ENCODE peak calls at places on chromosomes 3 and 15, in nine cellular contexts. Y is lower lobe of right lung, V is IMR-90, J is psoas muscle, Z is DND-41, I is brain microvascular endothelial cell, H is astrocyte, F is GM12865, X is A549. N is an unnamed sample.

GRCh38 chr15:39250460-39251186 is 330.3 kb upstream of the THBS1 start:
- DNase-seq in X (no peak), H (no peak), Z (no peak), J (no peak), V (no peak), Y (no peak), I (no peak), F (no peak), N (no peak)

GRCh38 chr3:125194061-125194848 is 18.3 kb downstream of the SLC12A8 start:
- DNase-seq in H (peak), J (no peak), X (no peak), Y (no peak), F (no peak), Z (no peak), I (no peak), V (peak), N (no peak)

GRCh38 chr3:149646181-149646766 is 11.6 kb downstream of the WWTR1 start:
- DNase-seq in Y (no peak), V (peak), J (no peak), F (no peak), Z (no peak), H (peak), X (no peak), I (peak), N (peak)

GRCh38 chr3:166303685-166304084 is 466.5 kb upstream of the BCHE start:
- DNase-seq in J (no peak), Y (no peak), H (no peak), F (no peak), X (no peak), V (no peak), Z (no peak), I (no peak), N (no peak)

GRCh38 chr15:51931638-51932037 is 39.9 kb downstream of the LEO1 start:
- DNase-seq in F (no peak), V (peak), Z (no peak), X (no peak), Y (no peak), I (no peak), H (no peak), J (no peak), N (peak)

GRCh38 chr3:33717616-33717865 is 513 bp downstream of the CLASP2 start:
- DNase-seq in I (peak), X (no peak), H (peak), Z (peak), F (no peak), Y (peak), V (peak), J (peak), N (peak)

GRCh38 chr3:48561045-48561736 is 2.4 kb downstream of the UCN2 start:
- DNase-seq in X (no peak), Y (peak), H (peak), I (peak), V (peak), Z (no peak), J (peak), F (no peak), N (peak)

GRCh38 chr15:66115568-66116206 is 137.9 kb downstream of the MEGF11 start:
- DNase-seq in X (no peak), Y (no peak), Z (peak), J (no peak), F (no peak), I (no peak), H (no peak), V (no peak), N (peak)

GRCh38 chr3:48738926-48739616 is 22.1 kb upstream of the IP6K2 start:
- DNase-seq in J (no peak), V (no peak), X (no peak), H (no peak), Y (no peak), Z (no peak), F (no peak), I (no peak), N (no peak)

GRCh38 chr3:58989173-58989572 is 60.7 kb downstream of the CFAP20DC start:
- DNase-seq in X (no peak), F (no peak), V (peak), Z (no peak), J (no peak), Y (no peak), I (no peak), H (peak), N (peak)

GRCh38 chr15:28014623-28015200 is 84.4 kb downstream of the OCA2 start:
- DNase-seq in F (no peak), H (no peak), Y (no peak), Z (no peak), J (no peak), V (no peak), I (no peak), X (no peak), N (no peak)

GRCh38 chr3:35537265-35537664 is 102.1 kb upstream of the ARPP21 start:
- DNase-seq in X (peak), Y (no peak), F (no peak), V (no peak), H (no peak), J (no peak), I (no peak), Z (peak), N (no peak)

GRCh38 chr3:23999012-23999641 is 54.0 kb downstream of the NR1D2 start:
- DNase-seq in Z (peak), I (peak), Y (peak), V (peak), J (peak), X (peak), F (peak), H (no peak), N (peak)

GRCh38 chr15:43441316-43441715 is 51.6 kb downstream of the TP53BP1 start:
- DNase-seq in J (no peak), I (peak), Z (no peak), X (peak), F (peak), H (peak), Y (no peak), V (peak), N (peak)

GRCh38 chr3:29649815-29650547 is 369.1 kb downstream of the RBMS3 start:
- DNase-seq in J (no peak), F (peak), V (peak), Y (peak), H (peak), X (peak), Z (no peak), I (peak), N (peak)

GRCh38 chr3:181721369-181721768 is 9.6 kb downstream of the SOX2 start:
- DNase-seq in H (no peak), J (no peak), Z (no peak), V (no peak), I (no peak), F (no peak), X (no peak), Y (no peak), N (no peak)

GRCh38 chr3:181720281-181720680 is 8.6 kb downstream of the SOX2 start:
- DNase-seq in V (no peak), I (no peak), Y (no peak), H (peak), Z (no peak), F (no peak), X (no peak), J (no peak), N (no peak)

GRCh38 chr3:181723064-181723463 is 11.3 kb downstream of the SOX2 start:
- DNase-seq in F (no peak), Z (no peak), J (no peak), V (no peak), X (no peak), H (no peak), Y (no peak), I (no peak), N (no peak)

GRCh38 chr3:181723568-181724431 is 12.1 kb downstream of the SOX2 start:
- DNase-seq in H (no peak), J (no peak), Z (no peak), V (no peak), F (no peak), Y (no peak), X (no peak), I (no peak), N (no peak)

DNA sequence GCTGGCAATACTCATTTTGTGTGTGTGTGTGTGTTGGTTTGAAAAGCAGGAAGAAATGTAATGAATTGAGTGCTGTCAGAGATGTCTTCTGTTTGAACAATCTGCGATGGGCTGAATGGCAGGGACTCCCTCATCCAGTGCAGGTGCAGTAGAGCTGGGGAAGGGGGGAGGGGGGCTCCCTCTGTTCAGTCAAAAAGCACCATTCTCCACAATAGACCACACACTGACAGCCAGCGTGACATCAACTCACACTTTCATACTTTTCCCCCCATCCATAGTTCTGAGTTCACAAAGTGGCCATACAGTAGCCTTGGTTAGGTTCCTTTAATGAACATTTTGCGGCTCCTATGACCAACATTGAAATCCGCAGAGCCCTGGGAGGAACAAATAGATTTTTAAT is 10.4 kb downstream of the SOX2 start:
- DNase-seq in I (no peak), X (no peak), Y (no peak), Z (no peak), H (no peak), F (no peak), J (no peak), V (no peak), N (no peak)
- H3K4me3 ChIP-seq in I (no peak), X (no peak), Y (no peak), Z (no peak), H (no peak), F (no peak), J (no peak), V (no peak), N (no peak)

GRCh38 chr15:25767356-25768151 is 95.6 kb downstream of the ATP10A start:
- DNase-seq in Z (no peak), X (no peak), J (no peak), V (no peak), Y (no peak), H (no peak), I (no peak), F (no peak), N (no peak)

GRCh38 chr15:25772500-25772899 is 90.6 kb downstream of the ATP10A start:
- DNase-seq in Z (no peak), Y (no peak), I (no peak), H (peak), V (no peak), J (no peak), F (no peak), X (no peak), N (no peak)

GRCh38 chr15:25768271-25768670 is 94.9 kb downstream of the ATP10A start:
- DNase-seq in Z (no peak), H (no peak), X (no peak), Y (no peak), I (no peak), V (no peak), J (no peak), F (no peak), N (no peak)

GRCh38 chr15:25770618-25771369 is 92.3 kb downstream of the ATP10A start:
- DNase-seq in J (no peak), Y (no peak), F (no peak), I (no peak), X (no peak), H (no peak), Z (no peak), V (no peak), N (no peak)

GRCh38 chr15:25770031-25770430 is 93.1 kb downstream of the ATP10A start:
- DNase-seq in Z (no peak), J (no peak), Y (no peak), F (no peak), H (no peak), I (no peak), V (no peak), X (no peak), N (no peak)
- TF ChIP-seq CTCF in Z (no peak), J (no peak), Y (no peak), F (no peak), H (no peak), I (no peak), V (no peak), X (no peak), N (no peak)

GRCh38 chr3:126954141-126954845 is 28.6 kb upstream of the PLXNA1 start:
- DNase-seq in Y (no peak), Z (no peak), I (no peak), F (peak), J (no peak), X (no peak), V (peak), H (no peak), N (no peak)

GRCh38 chr3:126952983-126953660 is 29.8 kb upstream of the PLXNA1 start:
- DNase-seq in Z (no peak), X (no peak), H (no peak), F (no peak), Y (no peak), V (no peak), J (no peak), I (no peak), N (no peak)

GRCh38 chr3:126956866-126957650 is 25.9 kb upstream of the PLXNA1 start:
- DNase-seq in X (no peak), Z (no peak), J (no peak), Y (no peak), V (no peak), F (no peak), I (no peak), H (no peak), N (no peak)

GRCh38 chr3:126956361-126956760 is 26.6 kb upstream of the PLXNA1 start:
- DNase-seq in H (no peak), F (no peak), Z (no peak), I (no peak), J (no peak), V (no peak), X (no peak), Y (no peak), N (no peak)

DNA sequence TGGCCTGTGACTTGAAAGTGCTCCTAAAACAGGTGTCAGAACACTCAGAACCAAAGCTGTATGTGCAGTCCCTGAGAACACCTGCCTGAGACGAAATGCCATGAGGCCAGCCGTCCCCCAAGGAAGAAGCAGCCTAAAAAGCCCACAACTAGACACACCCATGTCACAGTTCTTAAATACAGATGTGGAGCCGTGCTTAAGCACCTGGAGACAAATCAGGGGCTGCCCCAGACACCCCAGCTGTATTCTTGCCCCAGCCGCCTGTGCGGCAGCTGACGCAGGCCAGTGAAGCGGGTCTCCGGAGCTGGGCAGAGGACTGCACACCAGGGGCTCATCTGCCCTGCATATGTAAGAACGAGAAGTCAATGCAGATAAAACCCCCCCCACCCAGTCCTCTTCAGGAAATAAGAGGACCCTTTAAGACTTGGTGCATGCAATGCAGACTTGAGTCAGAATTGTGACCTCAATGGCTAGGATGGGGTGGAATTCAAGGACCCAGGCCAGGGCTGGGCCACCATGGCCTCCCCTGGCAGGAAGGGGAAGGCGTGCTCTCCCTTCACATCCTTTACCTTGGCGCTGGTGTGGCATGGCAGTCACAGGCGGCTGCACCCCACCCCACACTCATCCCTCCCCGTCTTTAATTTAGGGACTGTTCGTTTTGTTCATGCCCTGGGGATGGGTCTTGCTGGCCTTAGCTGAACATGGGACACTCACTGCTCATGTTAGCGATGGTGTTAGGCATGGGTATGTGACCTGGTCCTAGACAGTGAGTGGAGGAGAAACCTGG is 27.7 kb upstream of the PLXNA1 start:
- DNase-seq in V (no peak), X (no peak), J (no peak), Y (no peak), H (no peak), Z (no peak), I (no peak), F (peak), N (no peak)
- H3K4me3 ChIP-seq in V (no peak), X (no peak), J (no peak), Y (no peak), H (no peak), Z (no peak), I (no peak), F (no peak), N (no peak)

GRCh38 chr3:127820221-127820870 is 2.0 kb downstream of the MGLL start:
- DNase-seq in Z (no peak), V (peak), F (peak), H (no peak), Y (peak), J (peak), I (no peak), X (peak), N (peak)
- TF ChIP-seq CTCF in Z (no peak), V (peak), F (peak), H (no peak), Y (no peak), J (no peak), I (peak), X (no peak), N (peak)

GRCh38 chr15:99507016-99507731 is 58.6 kb upstream of the MEF2A start:
- DNase-seq in I (peak), F (peak), J (no peak), V (peak), H (peak), Y (no peak), Z (no peak), X (no peak), N (peak)

GRCh38 chr15:99508807-99509311 is 56.9 kb upstream of the MEF2A start:
- DNase-seq in F (peak), I (no peak), V (no peak), Y (no peak), Z (no peak), H (no peak), X (no peak), J (no peak), N (no peak)

GRCh38 chr15:99506399-99506798 is 59.4 kb upstream of the MEF2A start:
- DNase-seq in I (no peak), X (no peak), V (no peak), H (no peak), Y (no peak), Z (no peak), F (no peak), J (no peak), N (no peak)

GRCh38 chr15:99509686-99510461 is 55.9 kb upstream of the MEF2A start:
- DNase-seq in J (no peak), X (no peak), Y (no peak), H (no peak), Z (peak), F (peak), V (no peak), I (no peak), N (no peak)

GRCh38 chr15:99507732-99508571 is 57.8 kb upstream of the MEF2A start:
- DNase-seq in H (peak), X (no peak), Z (no peak), V (no peak), I (no peak), Y (no peak), F (peak), J (peak), N (peak)
- H3K4me3 ChIP-seq in H (no peak), X (no peak), Z (no peak), V (no peak), I (no peak), Y (no peak), F (no peak), J (peak), N (no peak)

GRCh38 chr3:107927361-107928083 is 163.3 kb downstream of the CD47 start:
- DNase-seq in X (peak), J (peak), V (peak), H (peak), Y (peak), I (peak), Z (no peak), F (peak), N (peak)
- TF ChIP-seq CTCF in X (peak), J (peak), V (peak), H (peak), Y (peak), I (peak), Z (no peak), F (peak), N (peak)

GRCh38 chr15:92095691-92096090 is 242.2 kb downstream of the SLCO3A1 start:
- DNase-seq in F (peak), V (no peak), Y (no peak), Z (no peak), X (no peak), J (no peak), H (no peak), I (no peak), N (no peak)
- H3K4me3 ChIP-seq in F (no peak), V (no peak), Y (no peak), Z (no peak), X (no peak), J (no peak), H (no peak), I (no peak), N (no peak)

DNA sequence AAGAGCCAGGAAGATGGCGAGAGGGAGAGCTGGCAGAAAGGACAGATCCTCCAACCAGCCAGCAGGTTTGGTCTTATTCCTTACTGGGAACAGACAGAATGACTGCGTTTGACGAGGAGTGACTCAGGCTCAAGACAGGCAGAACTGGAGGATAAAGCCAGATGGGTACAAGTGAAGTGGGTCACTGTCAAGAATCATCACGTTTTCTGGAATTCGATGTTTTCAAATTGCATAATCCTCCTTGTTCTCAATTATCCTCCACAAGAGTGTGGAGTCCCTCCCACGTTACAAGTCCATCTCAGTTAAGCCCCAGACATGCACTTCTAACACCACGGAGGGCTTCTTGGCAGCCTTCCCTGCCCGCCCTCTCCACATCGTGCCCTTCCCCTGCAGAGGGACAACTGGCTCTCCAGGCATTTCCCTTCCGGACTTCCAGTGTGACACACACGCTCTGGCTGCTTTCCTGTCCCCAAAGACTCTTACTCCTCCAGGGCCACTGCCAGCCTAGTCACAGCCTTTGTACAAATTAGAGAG is 183.1 kb downstream of the CHST2 start:
- DNase-seq in Y (peak), V (peak), X (peak), Z (no peak), H (peak), J (peak), F (no peak), I (peak), N (peak)
- TF ChIP-seq CTCF in Y (no peak), V (no peak), X (no peak), Z (no peak), H (no peak), J (no peak), F (no peak), I (peak), N (no peak)

GRCh38 chr15:77505556-77505955 is 84.9 kb downstream of the HMG20A start:
- DNase-seq in F (no peak), Z (no peak), Y (no peak), J (no peak), H (no peak), V (no peak), I (no peak), X (no peak), N (no peak)

GRCh38 chr15:77506311-77507150 is 85.8 kb downstream of the HMG20A start:
- DNase-seq in I (no peak), Z (no peak), F (no peak), J (peak), V (no peak), Y (peak), H (no peak), X (no peak), N (no peak)

GRCh38 chr15:77507151-77507847 is 86.6 kb downstream of the HMG20A start:
- DNase-seq in V (no peak), J (peak), Y (peak), Z (no peak), I (no peak), H (no peak), F (no peak), X (no peak), N (no peak)

GRCh38 chr15:77508541-77509505 is 88.1 kb downstream of the HMG20A start:
- DNase-seq in J (peak), I (no peak), X (no peak), V (peak), H (peak), Z (no peak), Y (peak), F (no peak), N (no peak)

DNA sequence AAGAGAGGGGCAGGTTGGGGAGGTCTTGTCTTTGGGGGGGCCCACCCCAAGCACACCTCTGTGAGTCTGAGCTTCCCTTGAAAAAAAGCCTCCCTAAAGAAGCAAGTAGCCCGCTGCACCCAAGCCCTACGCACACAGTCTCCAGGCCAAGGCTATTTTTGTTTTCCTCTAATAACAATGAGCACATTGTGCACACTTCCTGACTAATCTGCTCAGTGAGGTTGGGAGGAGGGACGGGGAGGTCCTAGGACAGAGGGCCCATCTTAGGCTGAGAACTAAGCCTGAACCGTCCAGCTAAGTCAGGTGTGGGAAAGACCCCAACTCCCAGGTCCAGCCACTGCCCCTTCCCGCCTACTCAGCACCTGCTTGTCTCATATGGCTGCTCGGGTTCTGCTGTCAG is 87.2 kb downstream of the HMG20A start:
- DNase-seq in J (no peak), H (peak), Z (no peak), Y (no peak), X (no peak), I (no peak), V (peak), F (no peak), N (no peak)
- H3K4me3 ChIP-seq in J (peak), H (no peak), Z (no peak), Y (no peak), X (no peak), I (no peak), V (no peak), F (no peak), N (no peak)